ENCODE peak calls at places on chromosomes 7 and 10, in four cellular contexts. One of them, this sample, is unnamed.

GRCh38 chr10:29132821-29133156 is 156.1 kb upstream of the LYZL1 start:
- DNase-seq in H9: no peak
- DNase-seq in T follicular helper cell: no peak
- DNase-seq in AG10803: no peak
- DNase-seq in this sample: no peak

GRCh38 chr10:102504179-102504975 is 605 bp downstream of the SUFU start:
- DNase-seq in H9: peak
- DNase-seq in T follicular helper cell: peak
- DNase-seq in AG10803: no peak
- DNase-seq in this sample: no peak

GRCh38 chr10:69124558-69125121 is 662 bp downstream of the VPS26A start:
- DNase-seq in AG10803: peak
- DNase-seq in T follicular helper cell: peak
- DNase-seq in H9: peak
- DNase-seq in this sample: peak

GRCh38 chr10:28897617-28898464 is 220.5 kb downstream of the BAMBI start:
- DNase-seq in H9: no peak
- DNase-seq in T follicular helper cell: no peak
- DNase-seq in AG10803: no peak
- DNase-seq in this sample: no peak

GRCh38 chr10:69901623-69902505 is 100.2 kb downstream of the COL13A1 start:
- DNase-seq in H9: peak
- DNase-seq in AG10803: peak
- DNase-seq in T follicular helper cell: no peak
- DNase-seq in this sample: no peak

GRCh38 chr10:69807696-69808095 is 6.0 kb downstream of the COL13A1 start:
- DNase-seq in H9: no peak
- DNase-seq in AG10803: peak
- DNase-seq in T follicular helper cell: no peak
- DNase-seq in this sample: no peak

GRCh38 chr7:102236592-102237287 is 49.9 kb upstream of the SH2B2 start:
- DNase-seq in AG10803: peak
- DNase-seq in H9: peak
- DNase-seq in T follicular helper cell: peak
- DNase-seq in this sample: peak

GRCh38 chr7:1672851-1673486 is 2.9 kb downstream of the ELFN1 start:
- DNase-seq in H9: no peak
- DNase-seq in AG10803: no peak
- DNase-seq in T follicular helper cell: no peak
- DNase-seq in this sample: no peak

GRCh38 chr10:92913973-92914372 is 65.7 kb downstream of the EXOC6 start:
- DNase-seq in T follicular helper cell: no peak
- DNase-seq in H9: no peak
- DNase-seq in AG10803: no peak
- DNase-seq in this sample: no peak

GRCh38 chr7:155907450-155908177 is 95.4 kb upstream of the SHH start:
- DNase-seq in AG10803: no peak
- DNase-seq in H9: no peak
- DNase-seq in T follicular helper cell: no peak
- DNase-seq in this sample: no peak

GRCh38 chr7:92641921-92642511 is 51.8 kb upstream of the FAM133B start:
- DNase-seq in AG10803: peak
- DNase-seq in T follicular helper cell: no peak
- DNase-seq in H9: no peak
- DNase-seq in this sample: peak

GRCh38 chr7:99289185-99289584 is 16.5 kb downstream of the MYH16 start:
- DNase-seq in T follicular helper cell: no peak
- DNase-seq in AG10803: no peak
- DNase-seq in H9: no peak
- DNase-seq in this sample: no peak

GRCh38 chr10:95391570-95392249 is 100.9 kb upstream of the PDLIM1 start:
- DNase-seq in T follicular helper cell: no peak
- DNase-seq in AG10803: peak
- DNase-seq in H9: peak
- DNase-seq in this sample: no peak

GRCh38 chr7:1566687-1567081 is 3.1 kb downstream of the PSMG3 start:
- DNase-seq in AG10803: no peak
- DNase-seq in H9: no peak
- DNase-seq in T follicular helper cell: no peak
- DNase-seq in this sample: no peak

GRCh38 chr7:7971308-7972040 is 2.9 kb downstream of the GLCCI1 start:
- DNase-seq in AG10803: no peak
- DNase-seq in T follicular helper cell: no peak
- DNase-seq in H9: no peak
- DNase-seq in this sample: no peak

GRCh38 chr7:155803418-155804376 is 8.6 kb downstream of the SHH start:
- DNase-seq in AG10803: no peak
- DNase-seq in H9: peak
- DNase-seq in T follicular helper cell: no peak
- DNase-seq in this sample: no peak

GRCh38 chr7:87982163-87982562 is 48.1 kb downstream of the ADAM22 start:
- DNase-seq in T follicular helper cell: no peak
- DNase-seq in H9: no peak
- DNase-seq in AG10803: no peak
- DNase-seq in this sample: no peak

GRCh38 chr7:104979167-104979841 is 34.7 kb upstream of the KMT2E start:
- DNase-seq in AG10803: peak
- DNase-seq in H9: peak
- DNase-seq in T follicular helper cell: no peak
- DNase-seq in this sample: no peak

GRCh38 chr10:18233775-18234174 is 93.6 kb downstream of the CACNB2 start:
- DNase-seq in T follicular helper cell: no peak
- DNase-seq in H9: peak
- DNase-seq in AG10803: no peak
- DNase-seq in this sample: no peak

GRCh38 chr7:140304071-140304799 is 94.1 kb downstream of the SLC37A3 start:
- DNase-seq in T follicular helper cell: peak
- DNase-seq in H9: no peak
- DNase-seq in AG10803: peak
- DNase-seq in this sample: no peak

GRCh38 chr10:71582019-71582418 is 137.6 kb downstream of the C10orf105 start:
- DNase-seq in T follicular helper cell: no peak
- DNase-seq in AG10803: peak
- DNase-seq in H9: peak
- DNase-seq in this sample: no peak

GRCh38 chr10:98340261-98340675 is 72.3 kb upstream of the LOXL4 start:
- DNase-seq in AG10803: peak
- DNase-seq in T follicular helper cell: no peak
- DNase-seq in H9: no peak
- DNase-seq in this sample: no peak

GRCh38 chr10:24574578-24575155 is 149.0 kb downstream of the ARHGAP21 start:
- DNase-seq in T follicular helper cell: no peak
- DNase-seq in H9: no peak
- DNase-seq in AG10803: no peak
- DNase-seq in this sample: no peak

GRCh38 chr10:5033061-5033770 is 29.6 kb upstream of the AKR1C2 start:
- DNase-seq in AG10803: peak
- DNase-seq in H9: no peak
- DNase-seq in T follicular helper cell: no peak
- DNase-seq in this sample: no peak

GRCh38 chr10:484441-484924 is 205.0 kb downstream of the DIP2C start:
- DNase-seq in T follicular helper cell: no peak
- DNase-seq in H9: peak
- DNase-seq in AG10803: peak
- DNase-seq in this sample: no peak